ENCODE peak calls at places on chromosomes 3 and 15, in four cellular contexts. P, J, K and V are unnamed samples.

GRCh38 chr3:36557021-36557707 is 176.9 kb downstream of the STAC start:
- DNase-seq in J (no peak), P (no peak), K (no peak), V (no peak)

GRCh38 chr3:185353823-185354614 is 8.9 kb upstream of the MAP3K13 start:
- DNase-seq in K (peak; percentile 70), P (peak; percentile 36), J (peak; percentile 79), V (peak; percentile 94)

GRCh38 chr3:113898892-113899291 is 48.9 kb upstream of the ZDHHC23 start:
- DNase-seq in K (no peak), P (no peak), J (no peak), V (no peak)

GRCh38 chr15:92907229-92907628 is 7.1 kb downstream of the CHD2 start:
- DNase-seq in K (no peak), J (no peak), P (no peak), V (no peak)

GRCh38 chr15:64163662-64164362 is 990 bp upstream of the PPIB start:
- DNase-seq in J (peak; percentile 43), P (no peak), K (no peak), V (no peak)

GRCh38 chr3:139353920-139354556 is 10.2 kb downstream of the MRPS22 start:
- DNase-seq in K (no peak), P (no peak), J (no peak), V (peak; percentile 70)

GRCh38 chr3:50295553-50296166 is 3.4 kb upstream of the IFRD2 start:
- DNase-seq in J (no peak), P (no peak), K (no peak), V (no peak)

GRCh38 chr3:151107701-151108100 is 22.2 kb downstream of the MED12L start:
- DNase-seq in J (no peak), P (no peak), K (no peak), V (no peak)

GRCh38 chr15:92930061-92930460 is 29.9 kb downstream of the CHD2 start:
- DNase-seq in K (no peak), J (no peak), P (no peak), V (peak; percentile 23)

GRCh38 chr3:119443179-119443578 is 20.2 kb downstream of the TMEM39A start:
- DNase-seq in K (no peak), P (no peak), J (no peak), V (no peak)

GRCh38 chr15:41517895-41518449 is 4.3 kb upstream of the LTK start:
- DNase-seq in K (no peak), J (no peak), P (no peak), V (no peak)

GRCh38 chr3:52731590-52731989 is 25.7 kb downstream of the SPCS1 start:
- DNase-seq in K (no peak), P (no peak), J (no peak), V (no peak)
- H3K36me3 ChIP-seq in K (peaks cover 79% of the 10 kb centered on the region), P (peaks cover 13% of the 10 kb centered on the region), J (peaks cover 18% of the 10 kb centered on the region), V (peaks cover 68% of the 10 kb centered on the region)

GRCh38 chr3:58411851-58412830 is 21.5 kb downstream of the PDHB start:
- DNase-seq in P (no peak), J (no peak), K (no peak), V (no peak)
- H3K36me3 ChIP-seq in P (peaks cover 8% of the 10 kb centered on the region), J (peaks cover 17% of the 10 kb centered on the region), K (peaks cover 42% of the 10 kb centered on the region), V (peaks cover 3% of the 10 kb centered on the region)

GRCh38 chr3:134357261-134357913 is 16.9 kb downstream of the AMOTL2 start:
- DNase-seq in J (no peak), P (no peak), K (peak; percentile 63), V (no peak)
- H3K36me3 ChIP-seq in J (peaks cover 63% of the 10 kb centered on the region), P (no peaks in the 10 kb centered on the region), K (peaks cover 72% of the 10 kb centered on the region), V (peaks cover 95% of the 10 kb centered on the region)

GRCh38 chr15:50740955-50741354 is 24.6 kb downstream of the SPPL2A start:
- DNase-seq in K (no peak), P (no peak), J (no peak), V (no peak)

GRCh38 chr15:50750227-50750597 is 15.3 kb downstream of the SPPL2A start:
- DNase-seq in K (no peak), J (no peak), P (no peak), V (no peak)

GRCh38 chr15:50744601-50745000 is 20.9 kb downstream of the SPPL2A start:
- DNase-seq in K (no peak), J (no peak), P (no peak), V (no peak)
- H3K36me3 ChIP-seq in K (peaks cover 43% of the 10 kb centered on the region), J (peaks cover 26% of the 10 kb centered on the region), P (peaks cover 10% of the 10 kb centered on the region), V (peaks cover 31% of the 10 kb centered on the region)

GRCh38 chr15:67140078-67140833 is 74.9 kb downstream of the SMAD3 start:
- DNase-seq in K (no peak), P (no peak), J (no peak), V (no peak)
- H3K36me3 ChIP-seq in K (no peaks in the 10 kb centered on the region), P (no peaks in the 10 kb centered on the region), J (no peaks in the 10 kb centered on the region), V (no peaks in the 10 kb centered on the region)

GRCh38 chr3:117346878-117347277 is 637.3 kb downstream of the TUSC7 start:
- DNase-seq in P (no peak), J (no peak), K (no peak), V (no peak)

GRCh38 chr3:117349566-117349965 is 640.0 kb downstream of the TUSC7 start:
- DNase-seq in P (no peak), K (no peak), J (no peak), V (no peak)

GRCh38 chr3:117355566-117355965 is 646.0 kb downstream of the TUSC7 start:
- DNase-seq in J (no peak), P (no peak), K (no peak), V (peak; percentile 26)

GRCh38 chr3:117348881-117349280 is 639.3 kb downstream of the TUSC7 start:
- DNase-seq in J (no peak), K (no peak), P (no peak), V (no peak)

GRCh38 chr3:117350386-117350785 is 640.8 kb downstream of the TUSC7 start:
- DNase-seq in K (no peak), P (no peak), J (no peak), V (no peak)
- H3K36me3 ChIP-seq in K (no peaks in the 10 kb centered on the region), P (no peaks in the 10 kb centered on the region), J (no peaks in the 10 kb centered on the region), V (no peaks in the 10 kb centered on the region)

GRCh38 chr3:85785766-85786165 is 827.0 kb downstream of the CADM2 start:
- DNase-seq in K (no peak), P (no peak), J (no peak), V (no peak)

GRCh38 chr3:85780806-85781205 is 822.0 kb downstream of the CADM2 start:
- DNase-seq in K (no peak), P (no peak), J (no peak), V (no peak)

GRCh38 chr3:85781806-85782205 is 823.0 kb downstream of the CADM2 start:
- DNase-seq in P (no peak), J (no peak), K (no peak), V (no peak)

GRCh38 chr3:85783331-85783730 is 824.5 kb downstream of the CADM2 start:
- DNase-seq in P (no peak), K (no peak), J (no peak), V (no peak)
- H3K36me3 ChIP-seq in P (no peaks in the 10 kb centered on the region), K (no peaks in the 10 kb centered on the region), J (no peaks in the 10 kb centered on the region), V (no peaks in the 10 kb centered on the region)

DNA sequence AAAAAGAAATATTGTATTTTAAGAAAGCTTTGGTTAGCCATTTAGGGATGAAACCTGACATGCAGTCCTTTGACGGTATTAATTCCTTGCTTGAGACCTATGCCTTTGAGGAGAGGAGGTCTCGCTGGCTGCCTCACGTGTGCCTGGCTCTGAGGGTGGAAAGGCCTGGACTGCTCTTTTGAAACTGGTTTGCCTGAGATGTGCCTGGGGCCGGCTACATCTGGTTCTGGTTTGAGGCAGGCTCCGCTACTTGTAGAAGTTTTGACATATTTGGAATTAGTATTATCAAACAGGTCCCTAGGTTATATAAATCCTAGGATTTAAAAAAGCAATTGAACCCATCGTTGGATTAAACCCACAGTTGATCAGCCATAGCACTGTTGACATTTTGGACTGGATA is 6.5 kb downstream of the NISCH start:
- DNase-seq in K (no peak), P (no peak), J (no peak), V (no peak)
- H3K36me3 ChIP-seq in K (peaks cover 44% of the 10 kb centered on the region), P (peaks cover 11% of the 10 kb centered on the region), J (peaks cover 23% of the 10 kb centered on the region), V (peaks cover 92% of the 10 kb centered on the region)